ENCODE peak calls at places on chromosomes 6 and 20, in eight cellular contexts. One of them, this sample, is unnamed.
A peak's percentile ranks its signal among the peaks of the same experiment; 100 is the strongest.

GRCh38 chr6:47579040-47579439 is 101.5 kb downstream of the CD2AP start:
- DNase-seq in GM13977: no peak
- DNase-seq in spleen: no peak
- DNase-seq in activated T-helper 1 cell treated with Interleukin-2 at 50 U/mL for 16 hours: no peak
- DNase-seq in fibroblast of villous mesenchyme: no peak
- DNase-seq in T-helper 17 cell: no peak
- DNase-seq in A172: no peak
- DNase-seq in astrocyte of the cerebellum: no peak
- DNase-seq in this sample: no peak

GRCh38 chr6:151141685-151142084 is 98.1 kb upstream of the AKAP12 start:
- DNase-seq in spleen: no peak
- DNase-seq in GM13977: no peak
- DNase-seq in A172: peak; percentile 76
- DNase-seq in T-helper 17 cell: no peak
- DNase-seq in astrocyte of the cerebellum: no peak
- DNase-seq in fibroblast of villous mesenchyme: peak; percentile 70
- DNase-seq in activated T-helper 1 cell treated with Interleukin-2 at 50 U/mL for 16 hours: no peak
- DNase-seq in this sample: no peak

GRCh38 chr6:155377061-155377460 is 62.8 kb upstream of the TFB1M start:
- DNase-seq in T-helper 17 cell: no peak
- DNase-seq in spleen: no peak
- DNase-seq in astrocyte of the cerebellum: peak; percentile 49
- DNase-seq in GM13977: no peak
- DNase-seq in fibroblast of villous mesenchyme: peak; percentile 45
- DNase-seq in activated T-helper 1 cell treated with Interleukin-2 at 50 U/mL for 16 hours: no peak
- DNase-seq in A172: peak; percentile 66
- DNase-seq in this sample: no peak

GRCh38 chr20:3633913-3634478 is 29.2 kb downstream of the GFRA4 start:
- DNase-seq in astrocyte of the cerebellum: no peak
- DNase-seq in spleen: no peak
- DNase-seq in fibroblast of villous mesenchyme: no peak
- DNase-seq in activated T-helper 1 cell treated with Interleukin-2 at 50 U/mL for 16 hours: no peak
- DNase-seq in GM13977: no peak
- DNase-seq in T-helper 17 cell: no peak
- DNase-seq in A172: no peak
- DNase-seq in this sample: no peak

GRCh38 chr20:54350415-54350814 is 125.0 kb upstream of the DOK5 start:
- DNase-seq in astrocyte of the cerebellum: no peak
- DNase-seq in fibroblast of villous mesenchyme: no peak
- DNase-seq in activated T-helper 1 cell treated with Interleukin-2 at 50 U/mL for 16 hours: no peak
- DNase-seq in T-helper 17 cell: no peak
- DNase-seq in spleen: no peak
- DNase-seq in GM13977: no peak
- DNase-seq in A172: peak; percentile 11
- DNase-seq in this sample: no peak

GRCh38 chr6:74368746-74369145 is 672.7 kb downstream of the CD109 start:
- DNase-seq in astrocyte of the cerebellum: no peak
- DNase-seq in GM13977: no peak
- DNase-seq in activated T-helper 1 cell treated with Interleukin-2 at 50 U/mL for 16 hours: no peak
- DNase-seq in T-helper 17 cell: no peak
- DNase-seq in A172: no peak
- DNase-seq in fibroblast of villous mesenchyme: no peak
- DNase-seq in spleen: no peak
- DNase-seq in this sample: no peak

GRCh38 chr6:11140061-11140460 is 28.5 kb upstream of the ERVFRD-1 start:
- DNase-seq in A172: no peak
- DNase-seq in fibroblast of villous mesenchyme: peak; percentile 21
- DNase-seq in astrocyte of the cerebellum: no peak
- DNase-seq in GM13977: no peak
- DNase-seq in activated T-helper 1 cell treated with Interleukin-2 at 50 U/mL for 16 hours: no peak
- DNase-seq in spleen: no peak
- DNase-seq in T-helper 17 cell: no peak
- DNase-seq in this sample: no peak

GRCh38 chr20:44646641-44647274 is 4.7 kb downstream of the ADA start:
- DNase-seq in fibroblast of villous mesenchyme: peak; percentile 58
- DNase-seq in spleen: no peak
- DNase-seq in activated T-helper 1 cell treated with Interleukin-2 at 50 U/mL for 16 hours: no peak
- DNase-seq in GM13977: peak; percentile 77
- DNase-seq in T-helper 17 cell: no peak
- DNase-seq in A172: peak; percentile 52
- DNase-seq in astrocyte of the cerebellum: no peak
- DNase-seq in this sample: no peak

GRCh38 chr6:1636971-1637871 is 27.5 kb downstream of the FOXC1 start:
- DNase-seq in A172: peak; percentile 89
- DNase-seq in astrocyte of the cerebellum: no peak
- DNase-seq in fibroblast of villous mesenchyme: no peak
- DNase-seq in T-helper 17 cell: no peak
- DNase-seq in GM13977: no peak
- DNase-seq in spleen: no peak
- DNase-seq in activated T-helper 1 cell treated with Interleukin-2 at 50 U/mL for 16 hours: no peak
- DNase-seq in this sample: peak; percentile 96

GRCh38 chr20:54122189-54122588 is 51.6 kb downstream of the CYP24A1 start:
- DNase-seq in astrocyte of the cerebellum: no peak
- DNase-seq in T-helper 17 cell: no peak
- DNase-seq in fibroblast of villous mesenchyme: peak; percentile 84
- DNase-seq in activated T-helper 1 cell treated with Interleukin-2 at 50 U/mL for 16 hours: no peak
- DNase-seq in A172: peak; percentile 62
- DNase-seq in spleen: no peak
- DNase-seq in GM13977: no peak
- DNase-seq in this sample: no peak

GRCh38 chr6:168493976-168494375 is 53.0 kb downstream of the SMOC2 start:
- DNase-seq in fibroblast of villous mesenchyme: no peak
- DNase-seq in T-helper 17 cell: no peak
- DNase-seq in spleen: no peak
- DNase-seq in A172: no peak
- DNase-seq in activated T-helper 1 cell treated with Interleukin-2 at 50 U/mL for 16 hours: no peak
- DNase-seq in astrocyte of the cerebellum: no peak
- DNase-seq in GM13977: no peak
- DNase-seq in this sample: no peak

GRCh38 chr20:34415079-34415478 is 52.0 kb downstream of the ITCH start:
- DNase-seq in fibroblast of villous mesenchyme: no peak
- DNase-seq in GM13977: peak; percentile 15
- DNase-seq in spleen: no peak
- DNase-seq in astrocyte of the cerebellum: no peak
- DNase-seq in activated T-helper 1 cell treated with Interleukin-2 at 50 U/mL for 16 hours: no peak
- DNase-seq in A172: no peak
- DNase-seq in T-helper 17 cell: no peak
- DNase-seq in this sample: no peak

GRCh38 chr6:117840541-117840983 is 66.5 kb upstream of the SLC35F1 start:
- DNase-seq in A172: peak; percentile 31
- DNase-seq in activated T-helper 1 cell treated with Interleukin-2 at 50 U/mL for 16 hours: no peak
- DNase-seq in spleen: no peak
- DNase-seq in T-helper 17 cell: no peak
- DNase-seq in astrocyte of the cerebellum: peak; percentile 71
- DNase-seq in fibroblast of villous mesenchyme: peak; percentile 34
- DNase-seq in GM13977: peak; percentile 25
- DNase-seq in this sample: peak; percentile 72

GRCh38 chr6:25218346-25218745 is 60.8 kb upstream of the CARMIL1 start:
- DNase-seq in T-helper 17 cell: no peak
- DNase-seq in GM13977: no peak
- DNase-seq in astrocyte of the cerebellum: no peak
- DNase-seq in A172: no peak
- DNase-seq in spleen: peak; percentile 60
- DNase-seq in fibroblast of villous mesenchyme: no peak
- DNase-seq in activated T-helper 1 cell treated with Interleukin-2 at 50 U/mL for 16 hours: no peak
- DNase-seq in this sample: no peak

GRCh38 chr6:133609404-133610270 is 279.3 kb upstream of the TCF21 start:
- DNase-seq in spleen: no peak
- DNase-seq in A172: peak; percentile 98
- DNase-seq in GM13977: no peak
- DNase-seq in T-helper 17 cell: no peak
- DNase-seq in activated T-helper 1 cell treated with Interleukin-2 at 50 U/mL for 16 hours: no peak
- DNase-seq in astrocyte of the cerebellum: peak; percentile 91
- DNase-seq in fibroblast of villous mesenchyme: peak; percentile 99
- DNase-seq in this sample: peak; percentile 77

GRCh38 chr6:168472363-168472762 is 31.4 kb downstream of the SMOC2 start:
- DNase-seq in fibroblast of villous mesenchyme: no peak
- DNase-seq in GM13977: no peak
- DNase-seq in activated T-helper 1 cell treated with Interleukin-2 at 50 U/mL for 16 hours: no peak
- DNase-seq in spleen: no peak
- DNase-seq in astrocyte of the cerebellum: no peak
- DNase-seq in T-helper 17 cell: no peak
- DNase-seq in A172: no peak
- DNase-seq in this sample: no peak

GRCh38 chr20:23441850-23442313 is 2.4 kb downstream of the CSTL1 start:
- DNase-seq in activated T-helper 1 cell treated with Interleukin-2 at 50 U/mL for 16 hours: peak; percentile 9
- DNase-seq in A172: peak; percentile 71
- DNase-seq in GM13977: peak; percentile 80
- DNase-seq in astrocyte of the cerebellum: peak; percentile 60
- DNase-seq in T-helper 17 cell: peak; percentile 27
- DNase-seq in fibroblast of villous mesenchyme: peak; percentile 79
- DNase-seq in spleen: peak; percentile 76
- DNase-seq in this sample: peak; percentile 75

GRCh38 chr20:53929974-53930650 is 140.3 kb downstream of the BCAS1 start:
- DNase-seq in T-helper 17 cell: no peak
- DNase-seq in activated T-helper 1 cell treated with Interleukin-2 at 50 U/mL for 16 hours: no peak
- DNase-seq in astrocyte of the cerebellum: no peak
- DNase-seq in fibroblast of villous mesenchyme: no peak
- DNase-seq in spleen: no peak
- DNase-seq in GM13977: peak; percentile 61
- DNase-seq in A172: no peak
- DNase-seq in this sample: no peak

GRCh38 chr20:19920388-19921138 is 96.6 kb upstream of the NAA20 start:
- DNase-seq in GM13977: no peak
- DNase-seq in T-helper 17 cell: no peak
- DNase-seq in activated T-helper 1 cell treated with Interleukin-2 at 50 U/mL for 16 hours: no peak
- DNase-seq in spleen: no peak
- DNase-seq in A172: no peak
- DNase-seq in astrocyte of the cerebellum: no peak
- DNase-seq in fibroblast of villous mesenchyme: peak; percentile 54
- DNase-seq in this sample: no peak

GRCh38 chr6:170062209-170062903 is 228.5 kb downstream of the DLL1 start:
- DNase-seq in A172: no peak
- DNase-seq in activated T-helper 1 cell treated with Interleukin-2 at 50 U/mL for 16 hours: no peak
- DNase-seq in T-helper 17 cell: no peak
- DNase-seq in spleen: peak; percentile 59
- DNase-seq in GM13977: no peak
- DNase-seq in astrocyte of the cerebellum: no peak
- DNase-seq in fibroblast of villous mesenchyme: no peak
- DNase-seq in this sample: no peak

GRCh38 chr6:7086488-7086887 is 21.3 kb upstream of the RREB1 start:
- DNase-seq in T-helper 17 cell: no peak
- DNase-seq in astrocyte of the cerebellum: no peak
- DNase-seq in GM13977: peak; percentile 56
- DNase-seq in spleen: peak; percentile 81
- DNase-seq in fibroblast of villous mesenchyme: peak; percentile 36
- DNase-seq in A172: peak; percentile 19
- DNase-seq in activated T-helper 1 cell treated with Interleukin-2 at 50 U/mL for 16 hours: no peak
- DNase-seq in this sample: no peak

GRCh38 chr20:33262658-33263065 is 20.4 kb upstream of the BPIFB1 start:
- DNase-seq in activated T-helper 1 cell treated with Interleukin-2 at 50 U/mL for 16 hours: no peak
- DNase-seq in GM13977: no peak
- DNase-seq in spleen: no peak
- DNase-seq in fibroblast of villous mesenchyme: peak; percentile 54
- DNase-seq in astrocyte of the cerebellum: peak; percentile 12
- DNase-seq in A172: peak; percentile 57
- DNase-seq in T-helper 17 cell: no peak
- DNase-seq in this sample: peak; percentile 53

This sample was measured in SHP77.